ENCODE peak calls at places on chromosomes 7 and 10, in five cellular contexts. S, G, A, B and C are unnamed samples.

GRCh38 chr10:99996934-99997648 is 12.7 kb downstream of the DNMBP start:
- DNase-seq in B (no peak), A (no peak), G (no peak), S (no peak), C (no peak)

GRCh38 chr7:149261321-149261828 is 621 bp upstream of the ZNF783 start:
- DNase-seq in B (no peak), A (peak; percentile 76), G (no peak), S (no peak), C (peak; percentile 83)

GRCh38 chr10:78802866-78803265 is 265.9 kb upstream of the ZMIZ1 start:
- DNase-seq in B (no peak), A (no peak), S (peak; percentile 17), G (peak; percentile 91), C (peak; percentile 68)

GRCh38 chr7:23467731-23468720 is 2.3 kb downstream of the IGF2BP3 start:
- DNase-seq in B (no peak), G (no peak), A (peak; percentile 17), S (peak; percentile 8), C (peak; percentile 65)

GRCh38 chr10:47458466-47459154 is 25.3 kb downstream of the ANXA8 start:
- DNase-seq in S (no peak), B (no peak), A (peak; percentile 68), G (peak; percentile 66), C (peak; percentile 71)

GRCh38 chr10:33179056-33179455 is 155.4 kb downstream of the NRP1 start:
- DNase-seq in G (no peak), S (no peak), B (no peak), A (no peak), C (no peak)

GRCh38 chr7:27765856-27766255 is 25.9 kb downstream of the TAX1BP1 start:
- DNase-seq in G (no peak), A (no peak), S (no peak), B (no peak), C (no peak)

GRCh38 chr10:116741391-116742351 is 695 bp downstream of the HSPA12A start:
- DNase-seq in B (no peak), S (peak; percentile 18), A (no peak), G (no peak), C (no peak)

GRCh38 chr7:92496876-92497275 is 19.1 kb upstream of the ERVW-1 start:
- DNase-seq in G (no peak), A (peak; percentile 2), B (no peak), S (no peak), C (peak; percentile 6)

GRCh38 chr10:131822013-131822693 is 78.7 kb upstream of the PPP2R2D start:
- DNase-seq in A (no peak), G (peak; percentile 74), S (no peak), B (no peak), C (no peak)

GRCh38 chr7:151992375-151992774 is 33.1 kb upstream of the GALNT11 start:
- DNase-seq in A (peak; percentile 27), B (no peak), G (peak; percentile 89), S (peak; percentile 39), C (peak; percentile 56)

GRCh38 chr10:13840036-13840435 is 253.3 kb downstream of the PRPF18 start:
- DNase-seq in G (no peak), S (no peak), A (no peak), B (no peak), C (no peak)

GRCh38 chr10:13839030-13839429 is 252.3 kb downstream of the PRPF18 start:
- DNase-seq in S (no peak), G (no peak), A (no peak), B (no peak), C (no peak)

GRCh38 chr10:13837966-13838365 is 251.2 kb downstream of the PRPF18 start:
- DNase-seq in A (no peak), G (no peak), B (no peak), S (no peak), C (no peak)

GRCh38 chr10:13842119-13842518 is 255.4 kb downstream of the PRPF18 start:
- DNase-seq in A (no peak), S (no peak), B (no peak), G (peak; percentile 0), C (no peak)

GRCh38 chr10:13839430-13839986 is 252.7 kb downstream of the PRPF18 start:
- DNase-seq in G (no peak), B (no peak), A (peak; percentile 62), S (no peak), C (peak; percentile 70)
- H3K4me3 ChIP-seq in G (no peak overlapping the region), B (no peak overlapping the region), A (no peak overlapping the region), S (no peak overlapping the region), C (no peak overlapping the region)

DNA sequence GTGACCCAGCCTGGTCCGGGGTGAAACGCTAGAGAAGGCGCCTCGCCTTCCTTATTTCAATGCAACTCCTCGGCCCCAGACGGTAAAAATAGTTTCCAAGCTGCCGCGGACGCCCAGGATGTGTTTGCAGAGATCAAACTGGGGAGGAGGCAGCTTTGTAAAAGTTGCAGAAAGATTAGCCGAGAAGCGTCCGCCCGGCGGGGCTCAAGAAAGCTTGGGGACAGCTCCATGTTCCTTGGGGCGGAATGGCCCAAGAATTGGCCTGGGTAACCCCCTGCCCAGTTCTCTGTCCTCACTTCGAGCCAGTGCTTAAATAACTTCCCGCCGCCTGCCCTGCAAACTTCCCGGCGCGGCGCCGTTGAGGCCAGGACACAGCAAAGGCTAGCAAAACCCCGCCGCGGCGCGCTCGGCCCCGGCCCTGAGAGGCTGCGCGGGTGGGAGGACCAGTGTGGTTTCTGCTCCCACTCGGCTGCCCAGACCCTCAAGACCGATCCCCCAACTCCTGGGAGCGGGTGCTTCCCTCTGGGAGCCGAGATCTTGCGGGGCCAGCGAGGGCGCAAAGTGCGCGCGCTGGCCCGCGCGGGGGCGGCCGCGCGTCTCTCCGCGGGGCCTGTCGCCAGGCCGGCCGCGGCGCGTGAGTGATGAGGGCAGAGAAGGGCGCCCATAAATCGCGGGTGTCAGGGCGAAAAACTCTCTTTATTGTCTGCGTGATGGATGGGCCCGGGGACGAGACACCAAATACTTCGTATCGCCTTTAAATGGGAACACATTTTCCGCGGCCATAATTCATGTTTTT is 6.3 kb upstream of the ZNF503 start:
- DNase-seq in B (no peak), A (peak; percentile 63), G (peak; percentile 91), S (peak; percentile 21), C (peak; percentile 51)
- TF ChIP-seq CTCF in B (no peak), A (no peak), G (no peak), S (no peak), C (no peak)

GRCh38 chr7:99032928-99033327 is 111.0 kb downstream of the SMURF1 start:
- DNase-seq in A (no peak), S (no peak), B (no peak), G (peak; percentile 77), C (no peak)

GRCh38 chr7:99031496-99031895 is 112.4 kb downstream of the SMURF1 start:
- DNase-seq in G (peak; percentile 68), A (no peak), S (no peak), B (no peak), C (no peak)

GRCh38 chr7:99035723-99036530 is 108.0 kb downstream of the SMURF1 start:
- DNase-seq in S (no peak), A (no peak), G (peak; percentile 70), B (no peak), C (no peak)

GRCh38 chr7:99034932-99035722 is 108.8 kb downstream of the SMURF1 start:
- DNase-seq in S (no peak), B (no peak), A (no peak), G (peak; percentile 68), C (no peak)

GRCh38 chr7:99033765-99034164 is 110.1 kb downstream of the SMURF1 start:
- DNase-seq in B (no peak), G (peak; percentile 74), S (no peak), A (no peak), C (no peak)
- H3K4me3 ChIP-seq in B (no peak overlapping the region), G (no peak overlapping the region), S (no peak overlapping the region), A (no peak overlapping the region), C (no peak overlapping the region)

DNA sequence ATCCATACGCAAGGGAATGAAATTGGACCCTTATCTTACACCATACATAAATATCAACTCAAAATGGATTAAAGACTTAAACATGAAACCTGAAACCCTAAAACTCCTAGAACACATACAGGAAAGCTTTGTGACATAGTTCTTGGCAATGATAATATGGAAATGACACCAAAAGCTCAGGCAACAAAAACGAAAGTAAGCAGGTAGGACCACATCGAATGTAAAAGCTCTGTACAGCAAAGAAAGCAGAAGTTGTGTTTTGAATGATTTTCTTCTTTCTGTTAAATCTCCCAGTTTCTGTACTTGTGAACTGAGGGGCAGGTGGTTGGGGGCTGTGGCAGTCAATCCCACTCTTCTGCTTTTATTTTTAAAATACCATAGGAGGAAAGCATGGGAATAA is 368.4 kb upstream of the PODXL start:
- DNase-seq in A (no peak), G (no peak), S (no peak), B (no peak), C (no peak)
- TF ChIP-seq CTCF in A (no peak), G (no peak), S (no peak), B (no peak), C (no peak)